ENCODE peak calls at places on chromosome 22, in seven cellular contexts. U is vagina, E is IMR-90, T is H1, I is GM23338, B is tibial artery, O is HL-60. N is an unnamed sample.

GRCh38 chr22:46748948-46749681 is 11.1 kb upstream of the CERK start:
- DNase-seq in E (peak), U (no peak), B (no peak), I (no peak), O (no peak), T (no peak), N (peak)

GRCh38 chr22:38462960-38463784 is 4.7 kb upstream of the KDELR3 start:
- DNase-seq in T (peak), B (no peak), E (no peak), O (no peak), U (no peak), I (peak), N (peak)

GRCh38 chr22:49239264-49240015 is 588.2 kb downstream of the BRD1 start:
- DNase-seq in T (peak), E (no peak), O (no peak), B (no peak), I (no peak), U (peak), N (no peak)

GRCh38 chr22:48169227-48169626 is 1406.8 kb downstream of the TBC1D22A start:
- DNase-seq in B (no peak), E (no peak), T (no peak), U (no peak), O (no peak), I (no peak), N (no peak)

GRCh38 chr22:49623715-49624114 is 204.0 kb downstream of the BRD1 start:
- DNase-seq in E (no peak), T (no peak), U (no peak), I (no peak), B (no peak), O (no peak), N (peak)

GRCh38 chr22:31082606-31083376 is 1.7 kb downstream of the SMTN start:
- DNase-seq in T (peak), U (no peak), I (peak), E (peak), O (peak), B (peak), N (peak)

GRCh38 chr22:35930933-35931332 is 97.7 kb downstream of the RBFOX2 start:
- DNase-seq in I (peak), O (no peak), B (no peak), U (no peak), E (peak), T (no peak), N (no peak)

GRCh38 chr22:20727118-20728015 is 46.5 kb upstream of the SERPIND1 start:
- DNase-seq in I (no peak), T (no peak), B (no peak), U (no peak), O (no peak), E (no peak), N (no peak)

DNA sequence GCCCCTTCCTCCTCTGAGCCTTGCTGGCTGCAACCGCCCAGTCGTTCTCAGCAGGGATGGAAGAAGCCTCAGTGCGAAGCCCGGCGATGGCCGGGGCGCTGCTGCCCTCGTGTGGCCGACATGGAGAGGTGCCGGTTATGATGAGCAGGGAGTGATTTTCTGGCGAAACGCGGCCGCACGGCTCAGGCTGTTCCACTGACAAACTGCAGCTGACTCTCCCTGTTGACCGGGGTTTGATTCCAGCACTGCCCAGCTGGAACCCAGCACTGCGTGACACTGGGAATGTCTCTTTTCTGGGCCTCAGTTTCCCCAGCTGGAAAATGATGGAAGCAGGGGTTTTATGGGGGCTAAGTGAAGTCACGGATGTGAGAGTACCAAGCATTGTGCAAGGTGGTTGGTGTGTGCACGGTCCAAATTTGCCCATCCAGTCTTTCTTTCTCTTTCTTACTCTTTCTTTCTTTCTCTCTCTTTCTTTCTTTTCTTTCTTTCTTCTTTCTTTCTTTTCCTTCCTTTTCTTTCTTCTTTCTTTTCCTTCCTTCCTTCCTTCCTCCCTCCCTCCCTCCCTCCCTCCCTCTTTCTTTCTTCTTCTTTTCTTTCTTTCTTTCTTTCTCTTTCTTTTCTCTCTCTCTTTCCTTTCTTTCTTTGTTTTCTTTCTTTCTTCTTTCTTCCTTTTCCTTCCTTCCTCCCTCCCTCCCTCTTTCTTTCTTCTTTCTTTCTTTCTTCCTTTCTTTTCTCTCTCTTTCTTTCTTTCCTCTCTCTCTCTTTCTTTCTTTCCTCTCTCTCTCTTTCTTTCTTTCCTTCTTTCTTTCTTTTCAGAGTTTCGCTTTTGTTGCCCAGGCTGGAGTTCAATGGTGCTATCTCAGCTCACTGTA is 25.8 kb upstream of the MPPED1 start:
- DNase-seq in E (peak), I (peak), O (peak), B (peak), T (peak), U (no peak), N (peak)
- TF ChIP-seq CTCF in E (peak), I (peak), O (peak), B (peak), T (peak), U (peak), N (peak)

DNA sequence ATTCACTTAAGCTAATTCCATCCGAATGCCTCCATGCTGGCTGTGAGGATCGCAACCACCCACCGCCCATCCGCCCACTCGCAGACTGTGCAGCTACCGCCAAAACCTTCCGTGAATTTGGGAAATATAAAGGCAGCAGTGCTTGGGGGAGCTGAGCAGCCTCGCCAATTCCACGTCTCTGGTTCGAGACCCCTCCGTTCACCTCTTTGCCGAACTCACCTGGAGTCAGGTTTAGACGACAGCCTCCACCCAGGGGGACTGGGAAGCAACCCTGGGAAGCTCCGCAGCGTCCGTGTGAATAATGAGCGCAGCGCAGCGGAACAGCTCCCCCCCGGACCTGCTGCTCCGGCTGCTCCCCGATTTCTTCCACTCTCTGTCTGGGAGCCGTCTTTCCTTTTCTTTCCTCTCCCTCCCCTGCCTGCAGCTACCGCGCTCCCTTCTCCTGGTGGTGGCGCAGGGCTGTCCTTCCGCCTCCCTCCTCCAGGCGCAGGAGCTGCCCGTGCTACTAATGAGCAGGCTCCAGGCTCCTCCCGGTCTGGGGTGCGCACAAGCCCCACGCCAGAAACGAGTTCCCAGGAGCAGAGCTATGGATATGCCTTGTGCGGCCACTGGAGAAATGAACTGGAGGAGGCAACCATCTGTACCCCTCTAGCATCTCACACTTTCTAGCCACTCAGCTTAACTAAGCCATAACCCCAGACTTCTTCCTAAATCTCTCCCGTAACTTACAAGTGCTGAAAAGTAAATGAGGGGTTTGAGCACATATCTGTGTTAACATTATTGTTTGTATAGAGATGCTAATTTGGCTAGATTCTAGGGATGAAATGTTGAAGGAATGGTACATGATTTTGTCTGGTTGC is 107.3 kb downstream of the XKR3 start:
- DNase-seq in T (no peak), I (peak), B (no peak), O (no peak), E (no peak), U (no peak), N (peak)
- TF ChIP-seq CTCF in T (no peak), I (peak), B (no peak), O (no peak), E (no peak), U (no peak), N (no peak)

GRCh38 chr22:24109649-24110048 is 71.6 kb upstream of the SUSD2 start:
- DNase-seq in I (no peak), T (no peak), O (no peak), B (no peak), U (no peak), E (no peak), N (no peak)

GRCh38 chr22:24107668-24108067 is 73.6 kb upstream of the SUSD2 start:
- DNase-seq in B (peak), O (no peak), I (no peak), U (no peak), T (no peak), E (peak), N (peak)

GRCh38 chr22:24115247-24116207 is 65.8 kb upstream of the SUSD2 start:
- DNase-seq in O (no peak), U (no peak), I (no peak), B (no peak), E (no peak), T (no peak), N (no peak)

GRCh38 chr22:24108073-24108472 is 73.2 kb upstream of the SUSD2 start:
- DNase-seq in O (no peak), U (no peak), B (no peak), E (no peak), I (peak), T (no peak), N (peak)

GRCh38 chr22:24112188-24112587 is 69.1 kb upstream of the SUSD2 start:
- DNase-seq in U (no peak), E (peak), T (no peak), B (no peak), O (no peak), I (no peak), N (no peak)
- TF ChIP-seq CTCF in U (no peak), E (no peak), T (no peak), B (no peak), O (no peak), I (no peak), N (no peak)

GRCh38 chr22:40679964-40680818 is 907 bp downstream of the MCHR1 start:
- DNase-seq in T (no peak), O (no peak), I (peak), E (peak), B (no peak), U (no peak), N (no peak)
- TF ChIP-seq CTCF in T (peak), O (no peak), I (no peak), E (no peak), B (no peak), U (no peak), N (no peak)

GRCh38 chr22:44807915-44808690 is 55.7 kb downstream of the ARHGAP8 start:
- DNase-seq in E (no peak), I (peak), B (no peak), O (no peak), U (no peak), T (peak), N (peak)
- TF ChIP-seq CTCF in E (peak), I (peak), B (no peak), O (no peak), U (no peak), T (peak), N (no peak)

DNA sequence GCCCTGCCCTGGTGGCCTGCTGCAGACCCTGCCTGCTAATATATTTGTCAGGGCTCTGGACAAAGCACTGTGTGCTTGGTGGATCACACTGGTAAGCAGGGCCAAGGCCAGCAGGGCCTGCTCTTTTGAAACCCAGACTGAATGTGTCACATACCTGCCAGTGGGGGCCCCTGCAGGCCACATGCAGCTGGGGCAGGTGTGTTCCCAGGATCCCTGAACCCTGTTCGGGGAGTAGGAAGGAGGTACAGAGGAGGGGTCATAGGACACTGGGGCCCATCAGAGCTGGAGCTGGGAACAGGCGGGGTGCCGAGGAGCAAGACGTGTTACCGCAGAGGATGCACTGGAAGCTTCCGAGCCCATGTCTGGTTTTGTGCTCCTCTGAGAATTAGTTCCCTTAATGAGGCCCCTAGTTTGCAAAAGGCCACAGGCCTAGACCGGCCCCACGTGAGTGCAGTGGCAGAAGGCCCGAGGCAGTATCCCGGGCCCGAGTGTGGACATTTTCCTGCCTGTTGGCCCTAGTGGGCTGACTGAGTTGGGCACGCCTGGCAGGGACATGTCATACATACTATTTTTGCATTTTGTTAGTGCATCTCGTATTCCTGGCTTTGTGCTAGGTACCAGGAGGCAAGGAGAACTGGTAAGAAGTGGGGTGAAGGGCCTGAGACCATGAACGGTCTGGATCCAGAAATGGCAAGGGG is 11.2 kb upstream of the ACR start:
- DNase-seq in I (peak), U (no peak), E (no peak), O (no peak), B (no peak), T (no peak), N (no peak)
- TF ChIP-seq CTCF in I (peak), U (no peak), E (no peak), O (no peak), B (no peak), T (peak), N (no peak)

DNA sequence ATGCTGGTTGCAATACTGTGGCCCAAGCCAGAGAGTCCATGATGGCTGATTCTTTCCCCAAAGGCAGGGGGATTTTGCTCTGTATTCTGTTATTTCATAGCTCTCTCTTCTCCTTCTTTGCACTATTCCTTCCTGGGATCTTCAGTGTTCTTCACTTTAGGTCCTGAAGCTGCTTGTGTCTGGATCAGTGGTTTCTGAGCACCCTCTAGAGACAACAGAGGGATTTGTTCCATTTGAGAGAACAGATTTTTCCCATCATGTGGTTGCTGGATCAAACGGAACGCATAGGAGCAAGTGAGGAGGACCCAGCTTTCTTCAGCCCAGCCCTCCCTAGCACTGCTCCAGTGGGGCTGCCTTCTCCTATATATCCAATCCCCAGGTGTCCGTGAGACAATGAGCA is 68.7 kb upstream of the SYN3 start:
- DNase-seq in O (no peak), E (no peak), I (peak), T (no peak), U (no peak), B (no peak), N (no peak)
- TF ChIP-seq CTCF in O (no peak), E (no peak), I (peak), T (no peak), U (no peak), B (no peak), N (no peak)